ENCODE peak calls at places on chromosomes 1 and 21, in eight cellular contexts. G is pancreas, N is esophagus squamous epithelium, P is mammary epithelial cell, T is upper lobe of right lung, V is GM23248, K is prostate gland, U is transverse colon. O is an unnamed sample. For H3K27me3 and H3K9me3, the result is how much of the 10 kb centered on the place peaks cover.

GRCh38 chr1:169488157-169488556 is 2.4 kb upstream of the SLC19A2 start:
- DNase-seq in V (no peak), G (no peak), U (no peak), P (no peak), N (no peak), T (no peak), K (no peak), O (no peak)

GRCh38 chr1:21532496-21532895 is 23.3 kb downstream of the ALPL start:
- DNase-seq in U (peak), P (no peak), N (no peak), T (no peak), K (no peak), V (no peak), G (no peak), O (no peak)

GRCh38 chr1:60697204-60697994 is 385.0 kb upstream of the NFIA start:
- DNase-seq in T (no peak), K (no peak), P (no peak), G (no peak), N (no peak), U (no peak), V (no peak), O (no peak)

GRCh38 chr1:12594966-12595838 is 22.8 kb downstream of the DHRS3 start:
- DNase-seq in T (peak), U (peak), V (peak), G (peak), P (peak), K (peak), N (no peak), O (peak)

GRCh38 chr21:36647279-36648093 is 51.4 kb upstream of the SIM2 start:
- DNase-seq in T (peak), V (no peak), N (no peak), G (no peak), P (no peak), K (no peak), U (no peak), O (no peak)

GRCh38 chr1:21234779-21235178 is 55.5 kb downstream of the ECE1 start:
- DNase-seq in U (no peak), P (no peak), G (no peak), V (peak), T (no peak), N (no peak), K (no peak), O (no peak)

GRCh38 chr1:208137144-208137682 is 107.0 kb downstream of the PLXNA2 start:
- DNase-seq in K (no peak), P (peak), V (peak), G (no peak), N (no peak), U (no peak), T (no peak), O (no peak)

GRCh38 chr1:46130144-46130543 is 2.3 kb downstream of the PIK3R3 start:
- DNase-seq in N (no peak), G (no peak), T (no peak), U (no peak), P (no peak), K (no peak), V (no peak), O (no peak)

GRCh38 chr1:42422672-42423236 is 33.1 kb downstream of the ZMYND12 start:
- DNase-seq in K (no peak), T (no peak), V (no peak), N (no peak), P (no peak), U (no peak), G (no peak), O (no peak)

GRCh38 chr21:43352568-43353281 is 74.2 kb downstream of the SIK1 start:
- DNase-seq in T (no peak), U (peak), N (no peak), V (no peak), K (no peak), G (no peak), P (no peak), O (no peak)

GRCh38 chr1:29452463-29453230 is 216.3 kb downstream of the PTPRU start:
- DNase-seq in G (no peak), U (no peak), P (no peak), V (no peak), T (no peak), K (no peak), N (no peak), O (no peak)

GRCh38 chr1:41493117-41493536 is 8.6 kb upstream of the EDN2 start:
- DNase-seq in N (no peak), U (no peak), T (no peak), P (peak), K (no peak), V (peak), G (peak), O (no peak)

GRCh38 chr1:185565314-185565713 is 168.9 kb upstream of the HMCN1 start:
- DNase-seq in G (no peak), U (no peak), T (no peak), N (no peak), V (peak), P (peak), K (peak), O (peak)

GRCh38 chr1:40392206-40392605 is 18.7 kb downstream of the SMAP2 start:
- DNase-seq in G (no peak), V (peak), P (no peak), U (no peak), N (no peak), T (no peak), K (no peak), O (peak)

GRCh38 chr1:8422439-8423133 is 104.7 kb downstream of the SLC45A1 start:
- DNase-seq in N (no peak), T (no peak), U (peak), V (peak), P (peak), G (peak), K (no peak), O (peak)

GRCh38 chr1:33547574-33547973 is 75.1 kb downstream of the ZSCAN20 start:
- DNase-seq in T (no peak), P (no peak), N (no peak), K (no peak), G (no peak), U (no peak), V (no peak), O (no peak)

GRCh38 chr21:39386194-39386593 is 37.3 kb upstream of the HMGN1 start:
- DNase-seq in P (no peak), K (no peak), U (no peak), G (peak), T (peak), V (no peak), N (no peak), O (peak)

GRCh38 chr1:59971464-59971911 is 44.9 kb upstream of the CYP2J2 start:
- DNase-seq in G (peak), K (peak), N (no peak), U (peak), T (peak), V (peak), P (peak), O (peak)

GRCh38 chr1:237859014-237859413 is 31.7 kb downstream of the ZP4 start:
- DNase-seq in N (no peak), T (no peak), G (no peak), U (no peak), P (peak), V (no peak), K (no peak), O (no peak)

GRCh38 chr21:46114963-46115362 is 17.1 kb downstream of the COL6A2 start:
- DNase-seq in N (no peak), K (no peak), V (no peak), G (peak), P (no peak), U (no peak), T (no peak), O (no peak)

GRCh38 chr21:31180256-31181088 is 142.2 kb upstream of the KRTAP19-8 start:
- DNase-seq in U (no peak), G (no peak), V (peak), T (no peak), K (no peak), N (no peak), P (peak), O (no peak)

GRCh38 chr1:98331718-98332311 is 329.7 kb upstream of the SNX7 start:
- DNase-seq in K (no peak), N (no peak), U (no peak), P (no peak), T (no peak), V (no peak), G (no peak), O (no peak)

GRCh38 chr1:52179073-52179472 is 37.2 kb downstream of the ZFYVE9 start:
- DNase-seq in P (peak), N (no peak), T (no peak), V (no peak), G (no peak), K (no peak), U (no peak), O (no peak)

GRCh38 chr1:39980555-39981313 is 25.8 kb downstream of the MFSD2A start:
- DNase-seq in P (peak), U (peak), K (no peak), V (no peak), N (no peak), G (no peak), T (peak), O (no peak)

GRCh38 chr1:70503358-70503757 is 92.3 kb downstream of the CTH start:
- DNase-seq in G (no peak), V (peak), U (no peak), N (no peak), P (peak), K (no peak), T (no peak), O (no peak)

GRCh38 chr1:204828352-204828850 is 42.3 kb upstream of the NFASC start:
- DNase-seq in P (peak), K (no peak), T (peak), U (peak), N (no peak), G (no peak), V (peak), O (peak)

GRCh38 chr21:34074283-34075098 is 1.1 kb downstream of the MRPS6 start:
- DNase-seq in P (peak), V (peak), G (no peak), K (no peak), N (no peak), U (no peak), T (no peak), O (peak)

GRCh38 chr1:46396429-46397398 is 2.6 kb downstream of the FAAH start:
- DNase-seq in T (no peak), P (no peak), G (no peak), K (peak), N (no peak), V (no peak), U (no peak), O (peak)

GRCh38 chr1:211514030-211514754 is 22.2 kb upstream of the RD3 start:
- DNase-seq in N (peak), G (peak), P (peak), K (peak), V (peak), T (peak), U (peak), O (peak)

GRCh38 chr1:201495447-201496295 is 11.3 kb downstream of the CSRP1 start:
- DNase-seq in K (peak), T (peak), U (peak), P (no peak), V (peak), N (no peak), G (no peak), O (peak)

GRCh38 chr1:32525661-32526444 is 13.4 kb upstream of the ZBTB8A start:
- DNase-seq in G (no peak), T (no peak), U (no peak), P (no peak), V (no peak), K (no peak), N (no peak), O (peak)

GRCh38 chr1:155967410-155968400 is 10.6 kb downstream of the ARHGEF2 start:
- DNase-seq in T (no peak), U (no peak), N (no peak), K (no peak), G (no peak), P (no peak), V (no peak), O (no peak)

GRCh38 chr1:95384570-95384969 is 150.6 kb downstream of the RWDD3 start:
- DNase-seq in K (no peak), N (no peak), U (no peak), P (peak), V (peak), G (no peak), T (no peak), O (no peak)

GRCh38 chr1:223221686-223222085 is 78.6 kb upstream of the TLR5 start:
- DNase-seq in U (no peak), P (no peak), V (no peak), K (no peak), N (no peak), G (no peak), T (no peak), O (no peak)

GRCh38 chr21:44836666-44837471 is 19.0 kb upstream of the SUMO3 start:
- DNase-seq in P (peak), K (peak), V (peak), G (peak), U (peak), T (no peak), N (no peak), O (peak)

GRCh38 chr1:89519779-89520358 is 4.8 kb upstream of the LRRC8B start:
- DNase-seq in N (no peak), T (no peak), P (peak), K (peak), G (no peak), U (peak), V (peak), O (no peak)

GRCh38 chr1:226871636-226872327 is 1.4 kb downstream of the PSEN2 start:
- DNase-seq in K (no peak), P (no peak), T (no peak), N (no peak), G (no peak), V (no peak), U (no peak), O (no peak)

GRCh38 chr1:226870026-226870322 is 442 bp upstream of the PSEN2 start:
- DNase-seq in P (peak), U (no peak), T (no peak), V (no peak), K (no peak), G (no peak), N (no peak), O (no peak)

GRCh38 chr1:226871047-226871365 is 590 bp downstream of the PSEN2 start:
- DNase-seq in P (no peak), G (no peak), K (no peak), T (no peak), N (no peak), V (no peak), U (no peak), O (no peak)

GRCh38 chr1:226868726-226869125 is 1.7 kb upstream of the PSEN2 start:
- DNase-seq in V (no peak), K (no peak), P (no peak), T (no peak), U (no peak), N (no peak), G (no peak), O (no peak)

DNA sequence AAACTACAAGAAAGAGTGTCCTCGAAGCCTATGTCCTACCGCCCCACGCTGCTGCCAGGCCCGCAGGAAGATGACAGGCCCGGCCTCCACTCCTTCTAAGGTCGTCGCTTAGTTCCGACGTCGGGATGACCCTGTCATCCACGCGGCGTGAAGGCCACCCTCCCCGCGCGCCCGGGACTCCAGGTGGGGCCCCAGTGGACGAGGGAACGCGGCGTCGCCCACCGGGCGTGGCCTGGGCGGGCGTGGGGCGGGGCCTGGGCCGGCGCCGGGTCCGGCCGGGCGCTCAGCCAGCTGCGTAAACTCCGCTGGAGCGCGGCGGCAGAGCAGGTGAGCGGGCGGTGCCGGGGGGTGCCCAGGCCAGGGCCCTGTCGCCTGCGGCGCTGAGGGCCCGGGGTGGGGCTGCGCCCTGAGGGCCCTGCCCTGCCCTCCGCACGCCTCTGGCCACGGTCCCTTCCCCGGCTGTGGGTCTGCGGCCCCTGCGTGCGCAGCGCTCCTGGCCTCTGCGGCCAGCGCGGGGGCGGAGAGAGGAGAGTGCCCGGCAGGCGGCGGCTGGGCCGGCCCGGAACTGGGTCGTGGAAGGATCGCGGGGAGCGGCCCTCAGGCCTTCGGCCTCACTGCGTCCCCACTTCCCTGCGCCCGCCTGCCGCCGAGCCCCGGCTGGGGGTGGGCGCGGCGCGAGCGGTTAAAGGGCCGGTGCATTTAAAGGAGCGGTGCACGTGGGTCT is at the start of gene PSEN2:
- DNase-seq in K (peak), T (peak), U (peak), P (peak), N (no peak), V (peak), G (peak), O (peak)
- H3K27ac ChIP-seq in K (peak), T (peak), U (peak), P (peak), N (peak), V (no peak), G (peak), O (peak)

GRCh38 chr1:200478239-200478623 is 68.4 kb upstream of the ZNF281 start:
- DNase-seq in P (no peak), G (no peak), K (no peak), V (no peak), T (no peak), N (no peak), U (no peak), O (no peak)

GRCh38 chr1:200478945-200479558 is 69.2 kb upstream of the ZNF281 start:
- DNase-seq in K (no peak), U (no peak), N (no peak), T (no peak), V (no peak), P (no peak), G (no peak), O (no peak)

GRCh38 chr1:200473698-200474371 is 64.0 kb upstream of the ZNF281 start:
- DNase-seq in G (no peak), P (no peak), N (no peak), U (no peak), K (no peak), T (no peak), V (peak), O (no peak)

GRCh38 chr1:200471739-200472138 is 61.9 kb upstream of the ZNF281 start:
- DNase-seq in T (no peak), K (no peak), N (no peak), V (no peak), U (no peak), G (no peak), P (no peak), O (no peak)

DNA sequence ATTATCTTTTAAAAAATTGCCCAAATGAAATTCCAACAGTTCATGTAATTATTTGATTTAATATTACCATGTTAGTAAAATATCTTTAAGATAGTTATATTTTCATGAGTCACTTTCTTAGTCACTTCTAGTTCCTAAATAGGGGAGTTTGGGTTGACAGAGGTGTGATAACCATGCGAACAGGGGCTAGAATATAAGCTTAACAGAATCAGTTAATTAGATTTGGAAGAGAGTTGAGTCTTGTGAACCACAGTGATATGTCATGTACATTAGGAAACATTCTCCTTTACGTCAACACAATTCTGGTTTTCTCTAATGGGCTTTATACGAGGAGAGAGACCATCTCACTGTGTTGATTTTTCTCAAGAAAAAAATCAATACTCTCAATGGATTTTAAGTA is 64.8 kb upstream of the ZNF281 start:
- DNase-seq in P (no peak), G (no peak), T (no peak), V (peak), U (no peak), K (no peak), N (no peak), O (no peak)
- H3K27me3 ChIP-seq in P (under half), G (under half), T (under half), V (under half), U (under half), K (under half), N (under half), O (under half)

GRCh38 chr21:26912466-26912865 is 54.4 kb downstream of the ADAMTS5 start:
- DNase-seq in K (no peak), U (no peak), G (no peak), T (no peak), P (no peak), N (no peak), V (no peak), O (no peak)

DNA sequence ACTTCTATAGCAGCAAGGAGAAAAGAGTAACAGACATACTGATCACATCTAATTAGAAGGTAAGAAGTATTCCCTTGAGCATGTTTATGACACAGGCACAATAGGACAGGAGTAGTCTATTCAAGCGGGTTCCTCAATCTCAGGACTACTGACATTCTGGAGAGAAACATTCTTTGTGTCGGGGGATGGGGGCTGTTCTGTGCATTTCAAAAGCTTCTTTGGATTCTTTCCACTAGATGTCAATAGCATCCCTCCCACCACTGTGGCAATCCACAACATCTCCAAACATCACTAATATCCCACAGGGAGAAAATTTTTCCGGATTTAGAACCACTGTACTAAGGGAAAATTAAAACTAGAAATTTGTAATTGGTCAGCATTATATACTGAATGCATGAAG is 56.9 kb downstream of the ADAMTS5 start:
- DNase-seq in K (no peak), G (no peak), P (no peak), T (no peak), V (peak), N (no peak), U (no peak), O (peak)
- H3K9me3 ChIP-seq in K (under half), G (under half), P (under half), T (under half), V (under half), N (under half), U (under half), O (under half)

GRCh38 chr1:77802026-77802425 is 22.6 kb downstream of the MIGA1 start:
- DNase-seq in V (no peak), N (no peak), U (no peak), P (no peak), T (no peak), K (no peak), G (no peak), O (no peak)

GRCh38 chr1:77794550-77794949 is 15.1 kb downstream of the MIGA1 start:
- DNase-seq in V (no peak), P (no peak), N (no peak), K (no peak), T (no peak), G (no peak), U (no peak), O (no peak)

GRCh38 chr1:77797991-77798390 is 18.5 kb downstream of the MIGA1 start:
- DNase-seq in V (peak), U (no peak), K (no peak), P (no peak), N (no peak), T (no peak), G (no peak), O (no peak)

DNA sequence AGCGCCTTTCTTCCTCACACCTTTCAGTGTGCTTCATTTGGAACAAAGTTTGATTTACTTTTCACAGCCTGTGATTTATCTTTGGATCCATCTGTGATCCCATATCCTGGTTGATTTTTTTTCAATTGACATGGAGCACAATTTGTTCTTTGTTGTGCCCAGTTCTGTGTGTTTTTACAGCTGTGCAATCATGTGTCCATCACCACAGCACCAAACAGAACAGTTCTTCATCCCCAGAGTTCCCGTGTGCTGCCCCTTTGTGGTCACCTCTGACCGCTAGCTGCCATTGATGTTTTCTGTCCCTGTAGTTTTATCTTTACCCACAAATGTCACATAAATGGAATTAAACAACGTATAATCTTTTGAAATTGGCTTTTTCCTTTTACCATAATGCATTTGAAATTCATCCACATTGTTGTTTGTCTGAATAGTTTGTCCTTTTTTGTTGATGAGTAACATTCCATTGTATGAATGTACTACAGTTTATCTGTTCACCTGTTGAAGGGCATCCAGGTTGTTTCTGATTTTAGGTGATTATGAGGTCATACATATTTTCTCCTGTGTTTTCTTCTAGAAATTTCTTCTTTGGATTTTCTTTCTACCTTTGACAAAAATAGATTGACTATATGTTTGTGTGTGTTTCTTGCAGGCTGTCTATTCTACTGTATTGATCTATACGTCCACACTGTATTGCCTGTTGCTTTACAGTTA is 17.4 kb downstream of the MIGA1 start:
- DNase-seq in K (peak), T (no peak), V (no peak), N (no peak), U (no peak), G (no peak), P (peak), O (no peak)
- H3K27ac ChIP-seq in K (peak), T (no peak), V (no peak), N (no peak), U (no peak), G (no peak), P (no peak), O (peak)

O was measured in thyroid gland.